ENCODE peak calls at places on chromosomes 16 and 17, in seven cellular contexts. G, J, U, Z, B, S and O are unnamed samples. For H3K4me1, the result is how much of the 10 kb centered on the place peaks cover.

GRCh38 chr17:73430848-73431247 is 119.0 kb upstream of the CDC42EP4 start:
- DNase-seq in G (no peak), J (no peak), U (no peak), Z (no peak), B (no peak), S (no peak), O (no peak)

GRCh38 chr17:77115510-77115909 is 25.3 kb upstream of the SEC14L1 start:
- DNase-seq in G (no peak), J (peak), U (no peak), Z (no peak), B (no peak), S (no peak), O (no peak)

GRCh38 chr16:4651842-4652241 is 27.2 kb downstream of the MGRN1 start:
- DNase-seq in G (no peak), J (no peak), U (no peak), Z (no peak), B (no peak), S (no peak), O (no peak)

GRCh38 chr17:76504117-76504516 is 2.9 kb upstream of the RHBDF2 start:
- DNase-seq in G (no peak), J (no peak), U (no peak), Z (no peak), B (no peak), S (no peak), O (no peak)

GRCh38 chr16:88886915-88887521 is 20.6 kb upstream of the PABPN1L start:
- DNase-seq in G (no peak), J (no peak), U (no peak), Z (no peak), B (no peak), S (peak), O (peak)

GRCh38 chr17:81710514-81711308 is 1.4 kb upstream of the SLC25A10 start:
- DNase-seq in G (no peak), J (no peak), U (no peak), Z (no peak), B (no peak), S (no peak), O (no peak)

GRCh38 chr16:80463303-80463702 is 77.5 kb upstream of the DYNLRB2 start:
- DNase-seq in G (no peak), J (no peak), U (no peak), Z (no peak), B (no peak), S (no peak), O (no peak)

GRCh38 chr16:54135361-54136275 is 151.0 kb downstream of the IRX3 start:
- DNase-seq in G (no peak), J (peak), U (no peak), Z (no peak), B (no peak), S (no peak), O (no peak)

GRCh38 chr16:15732416-15732815 is 82.4 kb downstream of the NDE1 start:
- DNase-seq in G (no peak), J (no peak), U (no peak), Z (no peak), B (no peak), S (no peak), O (no peak)

GRCh38 chr17:49146620-49147306 is 14.2 kb downstream of the B4GALNT2 start:
- DNase-seq in G (no peak), J (peak), U (peak), Z (no peak), B (no peak), S (no peak), O (no peak)

GRCh38 chr17:76367647-76368046 is 13.9 kb upstream of the PRPSAP1 start:
- DNase-seq in G (no peak), J (no peak), U (no peak), Z (no peak), B (no peak), S (no peak), O (no peak)

GRCh38 chr16:84120023-84120422 is 3.3 kb upstream of the MBTPS1 start:
- DNase-seq in G (no peak), J (no peak), U (no peak), Z (no peak), B (no peak), S (no peak), O (no peak)

GRCh38 chr16:19718624-19718965 is 524 bp downstream of the IQCK start:
- DNase-seq in G (no peak), J (no peak), U (no peak), Z (no peak), B (no peak), S (no peak), O (no peak)

GRCh38 chr17:44279586-44280344 is 11.8 kb upstream of the SLC4A1 start:
- DNase-seq in G (no peak), J (peak), U (no peak), Z (peak), B (peak), S (peak), O (peak)

GRCh38 chr16:72848759-72849664 is 198.9 kb downstream of the ZFHX3 start:
- DNase-seq in G (peak), J (peak), U (peak), Z (peak), B (peak), S (peak), O (peak)

GRCh38 chr16:89095401-89095974 is 1.8 kb downstream of the ACSF3 start:
- DNase-seq in G (no peak), J (no peak), U (no peak), Z (no peak), B (no peak), S (no peak), O (no peak)

GRCh38 chr17:1082579-1082978 is 85.7 kb downstream of the TIMM22 start:
- DNase-seq in G (no peak), J (peak), U (no peak), Z (no peak), B (peak), S (peak), O (no peak)

GRCh38 chr16:47503936-47504335 is 42.8 kb downstream of the PHKB start:
- DNase-seq in G (no peak), J (peak), U (peak), Z (no peak), B (no peak), S (no peak), O (no peak)

GRCh38 chr17:278055-279028 is 74.3 kb downstream of the RPH3AL start:
- DNase-seq in G (no peak), J (no peak), U (no peak), Z (no peak), B (no peak), S (peak), O (no peak)

GRCh38 chr16:12651765-12652531 is 151.7 kb downstream of the CPPED1 start:
- DNase-seq in G (no peak), J (no peak), U (no peak), Z (no peak), B (no peak), S (no peak), O (no peak)

GRCh38 chr16:88688013-88688778 is 1.9 kb upstream of the SNAI3 start:
- DNase-seq in G (no peak), J (no peak), U (no peak), Z (no peak), B (no peak), S (peak), O (no peak)

GRCh38 chr16:8519179-8519578 is 71.1 kb downstream of the TMEM114 start:
- DNase-seq in G (no peak), J (no peak), U (no peak), Z (no peak), B (no peak), S (no peak), O (no peak)

GRCh38 chr16:11161439-11161838 is 94.6 kb downstream of the SOCS1 start:
- DNase-seq in G (no peak), J (no peak), U (no peak), Z (no peak), B (no peak), S (no peak), O (no peak)
- TF ChIP-seq POLR2A in G (no peak), J (no peak), U (no peak), Z (no peak), B (no peak), S (no peak), O (no peak)

GRCh38 chr17:4833178-4833940 is at the start of gene MINK1:
- DNase-seq in G (peak), J (peak), U (peak), Z (peak), B (peak), S (peak), O (peak)
- TF ChIP-seq POLR2AphosphoS5 in G (no peak), J (peak), U (peak), Z (no peak), B (peak), S (peak), O (peak)

DNA sequence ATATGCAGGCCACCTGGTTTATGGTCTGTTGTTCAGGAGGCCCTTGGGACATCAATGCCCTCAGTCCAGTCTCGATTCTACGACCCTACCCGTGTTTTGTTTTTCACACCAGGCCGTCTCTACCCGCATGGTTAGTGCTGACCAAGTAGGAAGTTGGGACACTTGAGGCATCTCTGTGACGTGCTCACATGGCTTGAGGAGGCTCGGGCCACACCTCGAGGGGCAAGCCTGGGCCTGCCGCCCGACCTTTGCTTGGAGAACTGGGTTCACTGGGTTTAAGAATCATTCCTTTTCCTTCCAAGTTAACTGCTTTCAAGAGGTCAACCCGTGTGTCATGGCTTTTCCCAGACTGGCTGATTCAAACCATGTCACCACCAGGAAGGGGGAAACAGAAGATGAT is 86.8 kb downstream of the CMIP start:
- DNase-seq in G (no peak), J (no peak), U (no peak), Z (no peak), B (peak), S (no peak), O (no peak)
- H3K4me1 ChIP-seq in G (under half), J (under half), U (under half), Z (half or more), B (under half), S (under half), O (under half)

GRCh38 chr16:85554791-85555548 is 58.2 kb upstream of the GSE1 start:
- DNase-seq in G (no peak), J (peak), U (no peak), Z (no peak), B (peak), S (peak), O (peak)
- TF ChIP-seq POLR2A in G (no peak), J (no peak), U (no peak), Z (no peak), B (peak), S (no peak), O (peak)

GRCh38 chr17:57440522-57441269 is 184.4 kb downstream of the MSI2 start:
- DNase-seq in G (no peak), J (peak), U (peak), Z (peak), B (peak), S (peak), O (peak)
- TF ChIP-seq POLR2AphosphoS5 in G (no peak), J (no peak), U (peak), Z (no peak), B (peak), S (no peak), O (no peak)

DNA sequence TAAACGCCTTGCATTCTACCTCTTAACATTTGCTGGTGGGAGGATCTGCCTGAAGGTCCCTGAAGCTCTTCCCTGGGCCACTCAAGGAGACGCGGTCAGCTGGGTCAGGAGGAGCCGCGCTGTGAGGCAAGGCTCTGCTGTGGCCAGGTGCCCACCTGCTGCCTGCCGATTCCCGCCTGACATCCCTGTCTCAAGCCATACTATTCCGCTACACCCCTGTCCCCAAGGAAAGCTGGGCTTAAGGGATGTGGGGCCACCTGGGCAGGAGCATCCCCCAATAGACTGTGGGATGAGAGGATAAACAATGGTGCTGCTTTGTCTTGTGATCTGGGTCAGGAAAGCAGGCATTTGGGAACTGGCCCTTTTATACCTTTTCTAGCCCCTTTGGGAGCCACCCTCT is 5.1 kb downstream of the TPPP3 start:
- DNase-seq in G (no peak), J (no peak), U (no peak), Z (no peak), B (no peak), S (no peak), O (no peak)
- H3K4me1 ChIP-seq in G (under half), J (under half), U (under half), Z (under half), B (under half), S (under half), O (under half)